ENCODE peak calls at places on chromosomes 11 and 22, in nine cellular contexts. L is HFFc6; V is left cardiac atrium; I is GM20000; T is endothelial cell of umbilical vein; Z is GM03348; M is left ventricle myocardium inferior; R is naive thymus-derived CD8-positive, alpha-beta T cell; N is BJ. O is an unnamed sample.

GRCh38 chr11:67581469-67581868 is 2.1 kb upstream of the GSTP1 start:
- DNase-seq in L (no peak), V (no peak), I (no peak), T (no peak), Z (no peak), M (no peak), R (no peak), N (no peak), O (no peak)

GRCh38 chr22:30694638-30695350 is at the start of gene OSBP2:
- DNase-seq in L (no peak), V (peak; percentile 43), I (peak; percentile 70), T (peak; percentile 30), Z (peak; percentile 71), M (peak; percentile 27), R (no peak), N (no peak), O (peak; percentile 60)

GRCh38 chr11:29214833-29215232 is 802.0 kb downstream of the KCNA4 start:
- DNase-seq in L (peak; percentile 13), V (no peak), I (no peak), T (no peak), Z (peak; percentile 6), M (no peak), R (no peak), N (no peak), O (no peak)

GRCh38 chr11:46336781-46337180 is 10.5 kb upstream of the DGKZ start:
- DNase-seq in L (no peak), V (no peak), I (no peak), T (no peak), Z (no peak), M (no peak), R (no peak), N (no peak), O (no peak)

GRCh38 chr11:46202149-46202548 is 75.3 kb upstream of the CREB3L1 start:
- DNase-seq in L (no peak), V (no peak), I (no peak), T (no peak), Z (no peak), M (no peak), R (no peak), N (no peak), O (no peak)

GRCh38 chr11:95147364-95147905 is 57.8 kb downstream of the ENDOD1 start:
- DNase-seq in L (peak; percentile 85), V (peak; percentile 38), I (no peak), T (peak; percentile 89), Z (peak; percentile 86), M (no peak), R (no peak), N (no peak), O (no peak)

GRCh38 chr11:112290462-112290894 is 29.8 kb upstream of the PLET1 start:
- DNase-seq in L (no peak), V (no peak), I (no peak), T (no peak), Z (peak; percentile 7), M (no peak), R (no peak), N (no peak), O (no peak)

GRCh38 chr11:49995559-49995958 is 13.2 kb upstream of the OR4C12 start:
- DNase-seq in L (peak; percentile 43), V (peak; percentile 27), I (no peak), T (peak; percentile 6), Z (peak; percentile 13), M (no peak), R (no peak), N (no peak), O (no peak)

GRCh38 chr22:17260950-17261349 is 41.7 kb upstream of the ADA2 start:
- DNase-seq in L (no peak), V (no peak), I (no peak), T (no peak), Z (no peak), M (no peak), R (no peak), N (no peak), O (no peak)

GRCh38 chr11:118005224-118006152 is 19.3 kb downstream of the IL10RA start:
- DNase-seq in L (no peak), V (no peak), I (no peak), T (no peak), Z (no peak), M (no peak), R (no peak), N (no peak), O (no peak)

GRCh38 chr11:68242616-68243015 is 29.2 kb downstream of the C11orf24 start:
- DNase-seq in L (no peak), V (no peak), I (no peak), T (no peak), Z (no peak), M (no peak), R (no peak), N (no peak), O (no peak)

GRCh38 chr11:44260081-44260480 is 49.9 kb downstream of the ALX4 start:
- DNase-seq in L (no peak), V (no peak), I (no peak), T (no peak), Z (no peak), M (no peak), R (no peak), N (no peak), O (no peak)

GRCh38 chr22:36144886-36145541 is 15.5 kb downstream of the APOL3 start:
- DNase-seq in L (peak; percentile 62), V (peak; percentile 66), I (peak; percentile 31), T (peak; percentile 77), Z (peak; percentile 73), M (peak; percentile 51), R (no peak), N (no peak), O (peak; percentile 65)

GRCh38 chr11:1926156-1927031 is 6.9 kb downstream of the TNNT3 start:
- DNase-seq in L (no peak), V (no peak), I (no peak), T (no peak), Z (no peak), M (no peak), R (peak; percentile 40), N (no peak), O (no peak)

GRCh38 chr11:36300651-36301050 is 4.6 kb downstream of the PRR5L start:
- DNase-seq in L (no peak), V (peak; percentile 64), I (no peak), T (peak; percentile 25), Z (peak; percentile 33), M (peak; percentile 72), R (no peak), N (no peak), O (peak; percentile 87)

GRCh38 chr11:63768232-63769043 is at the start of gene ZFTA:
- DNase-seq in L (peak; percentile 41), V (peak; percentile 79), I (peak; percentile 95), T (peak; percentile 41), Z (peak; percentile 93), M (peak; percentile 71), R (peak; percentile 73), N (no peak), O (peak; percentile 84)

GRCh38 chr22:27452245-27452644 is 349.3 kb downstream of the MN1 start:
- DNase-seq in L (no peak), V (no peak), I (no peak), T (no peak), Z (no peak), M (no peak), R (no peak), N (no peak), O (no peak)

GRCh38 chr11:92844197-92844596 is 125.3 kb upstream of the MTNR1B start:
- DNase-seq in L (no peak), V (no peak), I (no peak), T (no peak), Z (no peak), M (no peak), R (no peak), N (no peak), O (no peak)

GRCh38 chr22:17633217-17633997 is 4.9 kb upstream of the ATP6V1E1 start:
- DNase-seq in L (peak; percentile 88), V (no peak), I (no peak), T (no peak), Z (peak; percentile 48), M (no peak), R (no peak), N (peak; percentile 57), O (no peak)